ENCODE peak calls at places on chromosome 20, in six cellular contexts. One of them, this sample, is unnamed.

GRCh38 chr20:29741594-29741893 is 1515.9 kb upstream of the DEFB115 start:
- DNase-seq in K562: peak; percentile 4
- DNase-seq in GM12878: no peak
- DNase-seq in HepG2: no peak
- DNase-seq in H1: no peak
- DNase-seq in HL-60: no peak
- DNase-seq in this sample: no peak

GRCh38 chr20:34522969-34523871 is 7.0 kb downstream of the DYNLRB1 start:
- DNase-seq in GM12878: no peak
- DNase-seq in H1: no peak
- DNase-seq in K562: peak; percentile 69
- DNase-seq in HepG2: peak; percentile 83
- DNase-seq in HL-60: peak; percentile 54
- DNase-seq in this sample: peak; percentile 69

GRCh38 chr20:17558154-17558940 is 11.5 kb upstream of the DSTN start:
- DNase-seq in HL-60: peak; percentile 45
- DNase-seq in K562: peak; percentile 56
- DNase-seq in GM12878: no peak
- DNase-seq in HepG2: peak; percentile 83
- DNase-seq in H1: no peak
- DNase-seq in this sample: no peak

GRCh38 chr20:52448513-52448912 is 256.9 kb upstream of the ZFP64 start:
- DNase-seq in GM12878: no peak
- DNase-seq in HL-60: no peak
- DNase-seq in K562: no peak
- DNase-seq in HepG2: no peak
- DNase-seq in H1: no peak
- DNase-seq in this sample: no peak

GRCh38 chr20:17928211-17928611 is 40.4 kb downstream of the SNX5 start:
- DNase-seq in HL-60: no peak
- DNase-seq in K562: no peak
- DNase-seq in HepG2: no peak
- DNase-seq in GM12878: no peak
- DNase-seq in H1: no peak
- DNase-seq in this sample: no peak

GRCh38 chr20:43846516-43846905 is 68.1 kb upstream of the TOX2 start:
- DNase-seq in GM12878: no peak
- DNase-seq in K562: no peak
- DNase-seq in HL-60: no peak
- DNase-seq in HepG2: no peak
- DNase-seq in H1: no peak
- DNase-seq in this sample: no peak

GRCh38 chr20:50329981-50330503 is 139.4 kb downstream of the CEBPB start:
- DNase-seq in GM12878: no peak
- DNase-seq in H1: no peak
- DNase-seq in K562: no peak
- DNase-seq in HepG2: no peak
- DNase-seq in HL-60: no peak
- DNase-seq in this sample: no peak

GRCh38 chr20:38883081-38883980 is 42.9 kb upstream of the FAM83D start:
- DNase-seq in H1: no peak
- DNase-seq in GM12878: no peak
- DNase-seq in HepG2: no peak
- DNase-seq in HL-60: no peak
- DNase-seq in K562: no peak
- DNase-seq in this sample: peak; percentile 89

GRCh38 chr20:63233924-63234323 is 1.8 kb upstream of the BIRC7 start:
- DNase-seq in H1: no peak
- DNase-seq in HL-60: no peak
- DNase-seq in GM12878: no peak
- DNase-seq in K562: no peak
- DNase-seq in HepG2: no peak
- DNase-seq in this sample: no peak

GRCh38 chr20:62500237-62500864 is 24.6 kb upstream of the GATA5 start:
- DNase-seq in GM12878: no peak
- DNase-seq in HepG2: peak; percentile 56
- DNase-seq in H1: no peak
- DNase-seq in HL-60: peak; percentile 71
- DNase-seq in K562: peak; percentile 83
- DNase-seq in this sample: peak; percentile 92

GRCh38 chr20:41996951-41997350 is 378.8 kb upstream of the CHD6 start:
- DNase-seq in HL-60: no peak
- DNase-seq in GM12878: no peak
- DNase-seq in H1: no peak
- DNase-seq in K562: no peak
- DNase-seq in HepG2: no peak
- DNase-seq in this sample: no peak

GRCh38 chr20:24211972-24212371 is 223.4 kb upstream of the GGTLC1 start:
- DNase-seq in HepG2: no peak
- DNase-seq in K562: no peak
- DNase-seq in HL-60: no peak
- DNase-seq in H1: no peak
- DNase-seq in GM12878: no peak
- DNase-seq in this sample: no peak

GRCh38 chr20:51650685-51651134 is 108.2 kb upstream of the NFATC2 start:
- DNase-seq in H1: no peak
- DNase-seq in GM12878: no peak
- DNase-seq in K562: no peak
- DNase-seq in HepG2: no peak
- DNase-seq in HL-60: peak; percentile 80
- DNase-seq in this sample: no peak

GRCh38 chr20:4020256-4020655 is 4.9 kb upstream of the RNF24 start:
- DNase-seq in GM12878: no peak
- DNase-seq in H1: no peak
- DNase-seq in K562: no peak
- DNase-seq in HepG2: no peak
- DNase-seq in HL-60: no peak
- DNase-seq in this sample: no peak

GRCh38 chr20:4016349-4017050 is 1.1 kb upstream of the RNF24 start:
- DNase-seq in GM12878: no peak
- DNase-seq in HepG2: no peak
- DNase-seq in K562: no peak
- DNase-seq in H1: no peak
- DNase-seq in HL-60: no peak
- DNase-seq in this sample: no peak

GRCh38 chr20:4021905-4022304 is 6.5 kb upstream of the RNF24 start:
- DNase-seq in GM12878: no peak
- DNase-seq in HL-60: no peak
- DNase-seq in HepG2: no peak
- DNase-seq in H1: no peak
- DNase-seq in K562: no peak
- DNase-seq in this sample: no peak

GRCh38 chr20:4017051-4017702 is 1.8 kb upstream of the RNF24 start:
- DNase-seq in HepG2: no peak
- DNase-seq in HL-60: peak; percentile 71
- DNase-seq in GM12878: no peak
- DNase-seq in H1: no peak
- DNase-seq in K562: no peak
- DNase-seq in this sample: no peak

DNA sequence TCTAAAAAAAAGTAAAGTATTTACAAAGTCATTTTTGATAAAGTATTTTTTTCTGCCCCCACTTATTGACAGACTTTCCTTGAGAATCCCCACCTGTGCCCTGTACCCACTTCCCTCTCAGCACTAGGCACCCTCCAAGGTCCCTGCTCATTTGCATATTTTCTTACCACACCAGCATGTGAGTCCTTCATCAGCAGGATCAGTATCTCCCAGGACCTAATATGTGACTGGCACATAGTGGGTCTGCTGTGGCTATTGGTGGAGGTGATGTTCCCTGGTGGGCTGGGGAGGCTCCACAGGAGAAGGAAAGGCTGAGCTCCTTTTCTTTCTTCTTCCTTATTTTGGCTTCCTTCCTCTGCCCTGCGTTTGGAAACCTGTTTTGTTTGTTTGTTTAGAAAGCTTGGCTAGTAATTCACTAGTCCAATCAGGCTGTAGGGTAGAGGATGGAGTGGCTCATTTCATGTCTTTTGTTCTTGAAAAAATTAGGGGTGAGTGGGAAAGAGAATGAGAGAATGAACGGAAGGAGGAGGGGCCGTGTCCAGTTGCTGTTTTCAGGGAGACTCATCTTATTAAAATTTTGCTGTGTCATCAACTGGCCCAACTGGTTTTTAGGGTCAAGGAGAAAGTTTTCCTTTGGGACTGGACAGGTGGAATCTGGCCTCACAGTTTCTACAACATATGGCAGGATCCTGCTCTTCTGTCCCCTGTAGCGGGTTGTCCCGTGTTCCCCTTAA is 2.8 kb upstream of the RNF24 start:
- DNase-seq in HepG2: no peak
- DNase-seq in HL-60: no peak
- DNase-seq in GM12878: no peak
- DNase-seq in K562: no peak
- DNase-seq in H1: no peak
- DNase-seq in this sample: no peak
- TF ChIP-seq GABPA in HepG2: no peak
- TF ChIP-seq GABPA in HL-60: no peak
- TF ChIP-seq GABPA in GM12878: no peak
- TF ChIP-seq GABPA in K562: no peak
- TF ChIP-seq GABPA in H1: no peak
- TF ChIP-seq GABPA in this sample: no peak

DNA sequence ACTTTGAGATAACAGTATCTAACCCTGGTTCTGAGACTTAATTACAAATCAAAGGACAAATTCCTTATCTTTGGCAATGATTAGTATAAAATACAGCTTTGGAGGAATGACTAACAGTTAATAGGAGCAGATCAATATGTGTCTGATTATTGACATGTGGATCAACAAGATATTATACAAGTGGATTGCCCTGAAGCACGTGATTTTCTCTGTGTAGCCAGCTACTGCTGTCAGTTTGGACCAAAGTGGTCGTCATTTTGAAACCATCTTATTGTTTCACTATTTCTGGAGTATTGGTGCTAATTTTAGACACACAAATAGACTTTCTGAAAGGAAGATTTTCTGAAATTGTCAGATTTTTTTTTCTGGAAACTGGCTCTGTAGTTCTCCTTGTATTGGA is 6.2 kb upstream of the FLRT3 start:
- DNase-seq in HepG2: no peak
- DNase-seq in GM12878: no peak
- DNase-seq in H1: no peak
- DNase-seq in HL-60: no peak
- DNase-seq in K562: no peak
- DNase-seq in this sample: no peak
- TF ChIP-seq GABPA in HepG2: no peak
- TF ChIP-seq GABPA in GM12878: no peak
- TF ChIP-seq GABPA in H1: no peak
- TF ChIP-seq GABPA in HL-60: no peak
- TF ChIP-seq GABPA in K562: no peak
- TF ChIP-seq GABPA in this sample: no peak

DNA sequence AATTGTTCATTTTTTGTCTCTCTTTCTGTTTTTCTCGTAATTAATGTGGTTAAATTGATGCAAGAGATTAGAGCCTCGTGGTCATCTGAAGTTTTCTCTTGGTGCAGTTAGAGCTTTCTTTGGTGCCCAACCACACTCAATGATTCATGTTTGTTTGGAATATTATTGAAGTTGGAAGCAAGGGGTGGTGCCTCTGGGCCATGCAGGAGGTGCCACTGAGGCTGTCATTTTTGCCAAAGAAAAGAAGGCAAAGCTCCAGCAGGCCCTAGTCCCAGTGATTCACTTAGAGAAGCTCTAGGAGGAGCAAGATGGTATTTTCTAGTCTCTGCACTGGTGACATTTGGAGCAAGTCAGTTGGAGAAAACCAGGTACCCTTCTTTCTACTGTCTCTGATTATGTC is 144.5 kb upstream of the RALGAPA2 start:
- DNase-seq in H1: no peak
- DNase-seq in HepG2: no peak
- DNase-seq in GM12878: no peak
- DNase-seq in HL-60: no peak
- DNase-seq in K562: no peak
- DNase-seq in this sample: no peak
- TF ChIP-seq GABPA in H1: no peak
- TF ChIP-seq GABPA in HepG2: no peak
- TF ChIP-seq GABPA in GM12878: no peak
- TF ChIP-seq GABPA in HL-60: no peak
- TF ChIP-seq GABPA in K562: no peak
- TF ChIP-seq GABPA in this sample: no peak

GRCh38 chr20:9342651-9343050 is 171.7 kb upstream of the LAMP5 start:
- DNase-seq in K562: no peak
- DNase-seq in GM12878: no peak
- DNase-seq in HepG2: no peak
- DNase-seq in H1: no peak
- DNase-seq in HL-60: no peak
- DNase-seq in this sample: no peak

GRCh38 chr20:9348746-9349145 is 165.6 kb upstream of the LAMP5 start:
- DNase-seq in HepG2: peak; percentile 21
- DNase-seq in GM12878: no peak
- DNase-seq in HL-60: no peak
- DNase-seq in H1: no peak
- DNase-seq in K562: no peak
- DNase-seq in this sample: no peak

GRCh38 chr20:9348316-9348715 is 166.1 kb upstream of the LAMP5 start:
- DNase-seq in K562: no peak
- DNase-seq in GM12878: no peak
- DNase-seq in HL-60: no peak
- DNase-seq in HepG2: no peak
- DNase-seq in H1: no peak
- DNase-seq in this sample: no peak

GRCh38 chr20:9339708-9340107 is 174.7 kb upstream of the LAMP5 start:
- DNase-seq in HepG2: no peak
- DNase-seq in H1: no peak
- DNase-seq in GM12878: no peak
- DNase-seq in HL-60: no peak
- DNase-seq in K562: no peak
- DNase-seq in this sample: no peak

DNA sequence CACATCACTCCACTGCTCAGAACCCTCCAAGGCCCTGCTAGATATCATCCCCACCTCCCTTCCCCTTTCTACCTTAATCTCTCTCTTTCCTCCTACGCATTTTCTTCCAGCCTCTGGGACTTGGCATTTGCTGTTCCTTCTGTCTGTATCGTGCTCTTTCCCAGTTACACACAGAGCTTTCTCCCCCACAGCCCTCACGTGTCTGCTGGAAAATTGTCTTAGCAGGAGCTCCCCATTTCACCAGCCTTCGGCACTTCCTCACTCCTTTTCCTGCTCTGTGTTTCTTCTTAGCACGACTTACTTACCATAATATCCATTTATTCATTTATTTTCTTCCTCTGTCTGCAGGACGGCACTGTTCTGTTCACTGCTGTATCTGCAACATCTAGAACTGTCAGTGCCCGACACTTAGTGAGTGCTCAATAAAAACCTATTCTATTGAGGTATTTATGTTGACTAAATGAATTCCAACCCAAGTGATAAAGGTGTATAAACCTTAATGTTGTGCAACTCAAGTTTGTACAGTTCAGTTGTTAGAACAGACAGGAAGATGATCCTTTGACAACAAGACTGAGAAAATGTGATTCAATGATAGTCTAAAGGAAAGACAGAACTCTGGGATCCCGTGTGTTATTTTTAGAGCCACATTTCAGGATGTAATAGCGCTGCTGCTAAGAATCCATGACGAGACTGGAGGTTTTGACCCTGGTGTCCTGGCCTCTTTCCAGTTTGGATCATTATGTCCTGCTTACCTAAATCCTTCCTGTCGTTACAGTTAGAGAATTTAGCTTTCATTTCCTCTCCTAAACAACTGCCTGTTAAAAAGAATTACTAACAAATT is 170.1 kb upstream of the LAMP5 start:
- DNase-seq in K562: no peak
- DNase-seq in HL-60: no peak
- DNase-seq in GM12878: no peak
- DNase-seq in HepG2: no peak
- DNase-seq in H1: no peak
- DNase-seq in this sample: no peak
- TF ChIP-seq GABPA in K562: no peak
- TF ChIP-seq GABPA in HL-60: no peak
- TF ChIP-seq GABPA in GM12878: no peak
- TF ChIP-seq GABPA in HepG2: no peak
- TF ChIP-seq GABPA in H1: no peak
- TF ChIP-seq GABPA in this sample: no peak

GRCh38 chr20:57888591-57888990 is 178.8 kb upstream of the PMEPA1 start:
- DNase-seq in GM12878: no peak
- DNase-seq in H1: no peak
- DNase-seq in HepG2: no peak
- DNase-seq in HL-60: no peak
- DNase-seq in K562: no peak
- DNase-seq in this sample: no peak
- TF ChIP-seq GABPA in GM12878: no peak
- TF ChIP-seq GABPA in H1: no peak
- TF ChIP-seq GABPA in HepG2: no peak
- TF ChIP-seq GABPA in HL-60: no peak
- TF ChIP-seq GABPA in K562: no peak
- TF ChIP-seq GABPA in this sample: no peak